ENCODE peak calls at places on chromosome 19, in seven cellular contexts. J is MCF 10A, F is progenitor cell of endocrine pancreas, O is neural progenitor cell, W is omental fat pad, I is psoas muscle, G is spleen. Z is an unnamed sample.

GRCh38 chr19:50542825-50543428 is 25.3 kb downstream of the LRRC4B start:
- DNase-seq in J (no peak), F (no peak), O (no peak), W (no peak), I (no peak), G (no peak), Z (no peak)

GRCh38 chr19:53912653-53913052 is 3.6 kb downstream of the CACNG7 start:
- DNase-seq in J (no peak), F (no peak), O (peak), W (no peak), I (no peak), G (no peak), Z (no peak)

GRCh38 chr19:34310494-34310981 is 54.5 kb upstream of the GPI start:
- DNase-seq in J (no peak), F (no peak), O (no peak), W (no peak), I (no peak), G (no peak), Z (no peak)

GRCh38 chr19:17751103-17751911 is at the start of gene FCHO1:
- DNase-seq in J (no peak), F (no peak), O (no peak), W (no peak), I (peak), G (peak), Z (peak)

GRCh38 chr19:55189424-55189823 is 9.3 kb upstream of the SYT5 start:
- DNase-seq in J (peak), F (no peak), O (no peak), W (no peak), I (peak), G (no peak), Z (no peak)

GRCh38 chr19:30224689-30225606 is 147.2 kb upstream of the ZNF536 start:
- DNase-seq in J (no peak), F (no peak), O (peak), W (no peak), I (no peak), G (no peak), Z (no peak)

GRCh38 chr19:13353625-13354024 is 152.7 kb downstream of the CACNA1A start:
- DNase-seq in J (no peak), F (no peak), O (no peak), W (no peak), I (no peak), G (no peak), Z (no peak)

GRCh38 chr19:47600246-47601179 is 8.4 kb upstream of the BICRA start:
- DNase-seq in J (peak), F (peak), O (peak), W (peak), I (peak), G (peak), Z (peak)

GRCh38 chr19:50213925-50214324 is 10.5 kb downstream of the MYH14 start:
- DNase-seq in J (no peak), F (no peak), O (no peak), W (no peak), I (no peak), G (no peak), Z (no peak)

GRCh38 chr19:44623080-44623479 is 9.7 kb downstream of the IGSF23 start:
- DNase-seq in J (no peak), F (no peak), O (no peak), W (no peak), I (no peak), G (no peak), Z (no peak)

GRCh38 chr19:39430675-39431593 is 4.8 kb downstream of the RPS16 start:
- DNase-seq in J (peak), F (no peak), O (no peak), W (no peak), I (no peak), G (peak), Z (no peak)

GRCh38 chr19:40686882-40687524 is 3.4 kb downstream of the NUMBL start:
- DNase-seq in J (no peak), F (no peak), O (no peak), W (no peak), I (no peak), G (peak), Z (no peak)

GRCh38 chr19:35381926-35382325 is 11.1 kb downstream of the GPR42 start:
- DNase-seq in J (no peak), F (no peak), O (no peak), W (no peak), I (no peak), G (no peak), Z (no peak)

GRCh38 chr19:35380450-35381124 is 9.7 kb downstream of the GPR42 start:
- DNase-seq in J (no peak), F (no peak), O (no peak), W (no peak), I (no peak), G (no peak), Z (no peak)

GRCh38 chr19:35381318-35381717 is 10.4 kb downstream of the GPR42 start:
- DNase-seq in J (no peak), F (no peak), O (no peak), W (no peak), I (no peak), G (no peak), Z (no peak)

GRCh38 chr19:35379992-35380391 is 9.1 kb downstream of the GPR42 start:
- DNase-seq in J (no peak), F (no peak), O (no peak), W (no peak), I (no peak), G (no peak), Z (no peak)

DNA sequence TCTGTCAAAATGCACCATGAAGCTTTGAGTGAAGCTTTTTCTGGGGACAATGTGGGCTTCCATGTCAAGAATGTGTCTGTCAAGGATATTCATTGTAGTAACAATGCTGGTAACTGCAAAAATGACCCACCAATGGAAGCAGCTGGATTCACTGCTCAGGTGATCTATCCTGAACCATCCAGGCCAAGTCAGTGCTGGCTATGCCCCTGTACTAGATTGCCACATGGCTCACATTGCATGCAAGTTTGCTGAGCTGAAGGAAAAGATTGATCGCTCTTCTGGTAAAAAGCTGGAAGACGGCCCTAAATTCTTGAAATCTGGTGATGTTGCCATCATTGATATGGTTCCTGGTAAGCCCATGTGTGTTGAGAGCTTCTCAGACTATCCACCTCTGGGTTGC is 12.7 kb downstream of the GPR42 start:
- DNase-seq in J (no peak), F (no peak), O (no peak), W (no peak), I (no peak), G (no peak), Z (no peak)
- TF ChIP-seq CTCF in J (no peak), F (no peak), O (no peak), W (no peak), I (no peak), G (no peak), Z (no peak)

DNA sequence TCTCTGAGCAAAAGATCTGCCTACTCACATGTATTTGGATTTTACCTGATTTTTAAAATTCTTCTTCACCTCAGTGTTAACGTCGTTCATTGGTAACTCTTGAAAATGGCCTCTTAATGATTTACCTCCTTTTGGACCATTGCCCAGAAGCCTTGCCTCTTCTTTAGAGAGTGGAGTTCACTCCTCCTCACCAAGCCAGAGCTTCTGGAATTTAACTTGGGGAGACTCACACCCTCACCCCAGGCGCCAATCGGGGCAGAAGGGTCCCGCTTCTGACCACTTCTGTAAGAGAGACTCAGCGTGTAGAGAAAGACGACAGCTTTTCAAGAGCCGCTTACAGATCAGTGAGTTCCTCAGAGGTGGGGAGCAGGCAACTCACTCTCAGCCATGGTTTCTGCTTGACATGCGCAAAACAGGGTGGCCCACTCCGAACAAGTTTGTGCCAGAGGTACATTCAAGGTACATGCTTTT is 2.7 kb downstream of the PNMA8C start:
- DNase-seq in J (peak), F (no peak), O (peak), W (no peak), I (no peak), G (no peak), Z (no peak)
- TF ChIP-seq CTCF in J (no peak), F (no peak), O (no peak), W (no peak), I (no peak), G (no peak), Z (no peak)

DNA sequence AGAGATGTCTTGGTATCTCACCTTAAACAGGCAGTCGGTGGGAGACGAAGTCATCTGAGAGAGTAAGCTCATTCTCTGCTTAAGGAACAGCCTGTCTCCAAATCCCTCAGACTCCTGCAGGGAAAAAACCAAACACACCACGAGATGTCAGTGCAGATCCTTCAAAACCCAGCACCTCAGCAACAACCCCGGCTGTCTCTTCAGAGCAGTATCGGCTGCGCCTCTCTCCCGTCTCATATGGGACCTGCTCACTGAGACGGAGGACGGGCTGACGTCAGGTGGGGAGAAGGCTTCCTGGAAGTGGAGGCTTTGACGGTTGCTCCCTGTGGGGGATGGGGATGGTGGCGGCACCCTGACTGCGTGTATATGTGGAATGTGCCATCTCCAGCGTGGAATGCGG is 43.6 kb downstream of the ANKRD27 start:
- DNase-seq in J (no peak), F (no peak), O (peak), W (no peak), I (no peak), G (no peak), Z (no peak)
- TF ChIP-seq CTCF in J (no peak), F (no peak), O (peak), W (no peak), I (no peak), G (no peak), Z (no peak)

DNA sequence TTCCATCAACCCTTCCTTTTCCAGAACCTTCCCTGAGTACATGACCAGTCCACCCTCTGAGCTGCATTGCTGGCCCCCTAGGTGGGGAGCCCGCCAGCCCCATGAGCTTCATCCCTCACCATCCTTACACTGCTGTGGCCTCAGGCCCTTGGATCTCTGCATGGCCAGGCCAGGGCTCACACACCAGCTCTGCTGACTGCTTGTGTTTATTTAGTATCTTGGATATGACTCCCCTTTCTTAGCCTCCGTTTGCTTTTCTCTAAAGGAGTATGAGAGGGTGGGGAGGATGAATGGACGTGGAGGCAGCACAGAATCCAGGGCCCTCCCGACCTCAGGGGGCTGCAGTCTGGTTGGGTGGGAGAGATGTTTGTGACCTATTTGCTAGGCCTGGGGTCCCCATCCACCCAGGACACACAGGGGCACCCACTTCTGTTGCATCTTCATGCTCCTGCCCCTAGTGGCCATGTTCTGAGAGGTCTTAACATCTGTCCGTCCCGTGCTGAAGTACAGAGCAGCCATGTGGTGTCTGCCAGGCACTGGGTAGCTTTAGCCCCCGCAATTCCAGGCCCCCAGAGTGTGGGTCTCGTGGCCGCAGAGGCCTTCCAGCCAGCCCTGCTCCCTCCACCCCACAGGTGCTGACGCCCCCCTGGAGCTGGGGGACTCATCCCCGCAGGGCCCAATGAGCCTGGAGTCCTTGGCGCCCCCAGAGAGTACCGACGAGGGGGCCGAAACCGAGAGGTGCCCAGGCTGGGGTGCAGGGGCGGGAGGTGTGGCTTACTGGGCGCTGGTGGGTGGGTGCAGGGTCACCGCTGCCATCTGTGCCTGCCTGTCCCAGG is 13.0 kb downstream of the ARHGEF1 start:
- DNase-seq in J (no peak), F (no peak), O (peak), W (no peak), I (no peak), G (no peak), Z (no peak)
- TF ChIP-seq CTCF in J (peak), F (peak), O (peak), W (no peak), I (no peak), G (no peak), Z (no peak)